ENCODE peak calls at places on chromosome 4, in nine cellular contexts. I, D, P, G, H, J, O, X and V are unnamed samples.

GRCh38 chr4:144721994-144722393 is 76.0 kb downstream of the HHIP start:
- DNase-seq in I (no peak), J (no peak), H (no peak), G (no peak), O (no peak), X (no peak), D (no peak), P (no peak), V (no peak)

GRCh38 chr4:103098331-103098730 is 1.3 kb downstream of the BDH2 start:
- DNase-seq in D (no peak), P (no peak), I (no peak), J (no peak), G (no peak), X (no peak), O (no peak), H (no peak), V (no peak)

GRCh38 chr4:76108467-76109181 is 34.1 kb downstream of the ART3 start:
- DNase-seq in I (no peak), O (peak), D (no peak), X (no peak), G (peak), P (no peak), J (no peak), H (no peak), V (peak)

GRCh38 chr4:17763931-17764330 is 17.5 kb downstream of the FAM184B start:
- DNase-seq in X (no peak), H (no peak), J (no peak), D (no peak), I (no peak), G (no peak), P (no peak), O (no peak), V (no peak)

GRCh38 chr4:20496078-20496477 is 204.2 kb upstream of the PACRGL start:
- DNase-seq in X (no peak), D (no peak), H (no peak), G (no peak), O (no peak), I (no peak), P (no peak), J (no peak), V (no peak)

GRCh38 chr4:1722551-1723071 is 1.3 kb downstream of the TACC3 start:
- DNase-seq in O (no peak), P (no peak), D (no peak), I (no peak), X (no peak), J (no peak), G (peak), H (no peak), V (no peak)

GRCh38 chr4:105182211-105182610 is 35.5 kb downstream of the TET2 start:
- DNase-seq in D (no peak), I (no peak), P (no peak), J (no peak), O (no peak), G (no peak), X (no peak), H (no peak), V (no peak)

GRCh38 chr4:137083571-137083970 is 448.7 kb downstream of the PCDH18 start:
- DNase-seq in D (no peak), O (no peak), H (no peak), I (no peak), P (no peak), J (no peak), X (no peak), G (no peak), V (no peak)

GRCh38 chr4:65589331-65589730 is 81.0 kb downstream of the EPHA5 start:
- DNase-seq in O (no peak), I (no peak), P (no peak), G (no peak), H (no peak), J (no peak), D (no peak), X (no peak), V (no peak)

GRCh38 chr4:39044947-39045734 is 12.9 kb upstream of the TMEM156 start:
- DNase-seq in H (peak), D (peak), O (no peak), J (no peak), G (peak), I (no peak), X (peak), P (no peak), V (peak)

GRCh38 chr4:3342182-3342854 is 49.5 kb downstream of the RGS12 start:
- DNase-seq in D (no peak), X (no peak), G (no peak), P (no peak), J (peak), O (peak), H (no peak), I (peak), V (no peak)

GRCh38 chr4:38002451-38003071 is 42.4 kb downstream of the PTTG2 start:
- DNase-seq in J (no peak), X (no peak), H (no peak), O (no peak), D (no peak), P (no peak), G (no peak), I (no peak), V (no peak)

GRCh38 chr4:28709821-28710330 is 1849.2 kb downstream of the STIM2 start:
- DNase-seq in J (no peak), H (no peak), X (no peak), D (no peak), O (no peak), P (no peak), G (no peak), I (no peak), V (no peak)

GRCh38 chr4:3389186-3389878 is 52.4 kb upstream of the HGFAC start:
- DNase-seq in O (no peak), J (no peak), P (no peak), H (no peak), D (no peak), G (no peak), X (no peak), I (no peak), V (no peak)

GRCh38 chr4:182695009-182695408 is 222.2 kb downstream of the DCTD start:
- DNase-seq in P (no peak), J (no peak), G (no peak), O (no peak), I (no peak), D (no peak), H (no peak), X (no peak), V (no peak)

GRCh38 chr4:99816611-99817309 is at the start of gene DAPP1:
- DNase-seq in D (peak), H (no peak), J (peak), O (no peak), P (peak), G (peak), I (peak), X (no peak), V (peak)

GRCh38 chr4:132227349-132228165 is 921.5 kb upstream of the PCDH10 start:
- DNase-seq in P (no peak), I (no peak), O (peak), D (peak), H (peak), J (no peak), G (peak), X (peak), V (peak)

GRCh38 chr4:170374770-170375169 is 285.0 kb upstream of the AADAT start:
- DNase-seq in H (no peak), X (peak), D (peak), G (peak), O (peak), I (no peak), P (no peak), J (no peak), V (peak)

GRCh38 chr4:177079327-177079726 is 230.3 kb upstream of the NEIL3 start:
- DNase-seq in P (no peak), H (no peak), G (peak), I (no peak), D (no peak), O (no peak), X (no peak), J (no peak), V (no peak)

GRCh38 chr4:103264905-103265304 is 66.8 kb upstream of the CENPE start:
- DNase-seq in J (no peak), P (no peak), O (no peak), X (no peak), I (no peak), H (no peak), D (no peak), G (no peak), V (no peak)

GRCh38 chr4:101347557-101348366 is 436 bp upstream of the PPP3CA start:
- DNase-seq in O (peak), P (peak), I (peak), X (peak), H (peak), G (peak), D (peak), J (peak), V (peak)
- TF ChIP-seq POLR2A in O (no peak), P (peak), I (no peak), X (no peak), H (peak), G (peak), D (peak), J (peak), V (peak)

GRCh38 chr4:78552398-78553396 is 1.1 kb downstream of the ANXA3 start:
- DNase-seq in X (no peak), O (peak), J (peak), H (peak), D (no peak), P (no peak), G (peak), I (no peak), V (no peak)
- TF ChIP-seq POLR2A in X (no peak), O (no peak), J (no peak), H (peak), D (no peak), P (no peak), G (no peak), I (no peak), V (no peak)

DNA sequence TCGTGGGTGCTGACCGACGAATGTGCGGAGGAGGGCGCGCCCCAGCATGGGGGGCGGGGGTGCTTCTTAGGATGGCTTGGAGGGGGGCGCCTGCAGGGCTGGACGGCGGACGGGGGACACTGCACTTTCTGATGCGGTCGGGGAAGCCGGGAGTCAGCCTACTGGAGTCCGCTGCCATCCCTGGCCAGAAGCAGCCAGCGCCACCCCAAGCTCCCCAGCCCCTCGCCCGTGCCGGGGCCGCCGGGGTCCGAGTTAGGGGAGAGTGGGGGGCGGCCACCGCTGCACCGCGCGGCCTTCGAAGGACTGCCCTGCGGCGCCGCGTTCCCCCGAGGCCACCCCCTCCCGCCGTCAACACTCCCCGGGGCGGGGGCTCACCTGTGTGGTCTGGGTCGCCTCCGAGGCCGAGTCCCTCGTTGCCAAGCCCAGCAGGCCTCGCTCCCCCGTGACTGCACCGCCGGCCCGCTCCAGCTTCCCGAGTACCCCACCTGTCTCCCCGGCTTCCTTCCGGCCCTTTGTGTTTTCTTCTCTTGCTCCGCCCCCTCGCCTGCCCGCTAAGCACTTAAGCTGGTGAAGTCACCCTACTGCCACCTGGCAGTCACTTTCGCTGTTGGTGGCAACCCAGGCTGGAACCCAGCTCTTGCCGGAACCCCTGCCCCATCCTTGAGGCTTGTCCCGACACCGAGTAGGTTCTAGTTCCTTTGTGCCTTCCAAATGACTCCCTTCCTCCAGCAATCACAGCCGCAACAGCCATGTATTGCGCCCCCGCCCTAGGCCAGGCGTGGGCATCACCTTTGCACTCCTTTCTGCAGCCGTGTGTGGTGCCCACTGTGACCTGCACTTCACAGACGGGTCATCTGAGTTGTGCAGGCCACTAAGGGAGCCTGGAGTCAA is at the start of gene OCIAD2:
- DNase-seq in I (peak), J (peak), G (peak), X (no peak), O (no peak), P (peak), D (peak), H (peak), V (peak)
- TF ChIP-seq POLR2A in I (no peak), J (no peak), G (no peak), X (no peak), O (no peak), P (no peak), D (peak), H (peak), V (peak)

DNA sequence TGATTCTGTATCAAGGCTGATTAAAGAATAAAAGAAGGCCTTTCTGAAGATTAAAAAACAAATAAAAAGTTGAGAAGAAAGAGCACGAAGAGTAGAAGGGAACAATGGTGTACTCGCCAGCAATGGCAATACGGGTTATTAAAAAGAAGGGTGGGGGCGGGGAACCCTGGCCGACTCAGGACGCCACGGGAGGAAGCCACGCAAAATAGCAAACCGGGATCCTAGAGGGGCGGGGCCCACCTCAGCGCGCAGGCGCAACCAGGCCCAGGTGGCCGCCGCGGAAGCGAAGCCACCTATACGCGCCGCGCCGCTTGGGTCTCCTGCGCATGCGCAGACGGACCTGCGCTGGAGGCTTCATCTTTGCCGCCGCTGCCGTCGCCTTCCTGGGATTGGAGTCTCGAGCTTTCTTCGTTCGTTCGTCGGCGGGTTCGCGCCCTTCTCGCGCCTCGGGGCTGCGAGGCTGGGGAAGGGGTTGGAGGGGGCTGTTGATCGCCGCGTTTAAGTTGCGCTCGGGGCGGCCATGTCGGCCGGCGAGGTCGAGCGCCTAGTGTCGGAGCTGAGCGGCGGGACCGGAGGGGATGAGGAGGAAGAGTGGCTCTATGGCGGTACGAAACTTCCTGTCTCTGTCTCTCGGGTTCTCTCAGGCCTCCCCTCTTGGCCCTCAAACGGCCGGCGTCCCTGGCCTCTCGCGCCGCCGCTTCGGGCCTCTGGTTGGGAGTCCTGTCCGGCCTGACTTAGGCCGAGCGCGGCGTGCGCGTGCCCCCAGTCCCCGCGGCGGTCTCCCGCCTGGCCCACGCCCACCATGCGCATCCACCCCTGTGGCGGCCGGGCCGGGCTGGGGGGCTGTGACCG is at the start of gene FIP1L1:
- DNase-seq in P (peak), O (peak), H (peak), J (peak), D (peak), I (peak), G (peak), X (peak), V (peak)
- TF ChIP-seq POLR2A in P (peak), O (peak), H (peak), J (peak), D (peak), I (no peak), G (peak), X (peak), V (peak)

GRCh38 chr4:158768577-158769174 is at the start of gene FNIP2:
- DNase-seq in G (peak), H (peak), P (peak), I (peak), J (peak), X (peak), D (peak), O (peak), V (peak)
- TF ChIP-seq POLR2A in G (no peak), H (peak), P (peak), I (no peak), J (no peak), X (peak), D (peak), O (peak), V (peak)

GRCh38 chr4:55345054-55345453 is 988 bp upstream of the SRD5A3 start:
- DNase-seq in P (no peak), J (no peak), H (no peak), X (no peak), D (no peak), O (peak), I (no peak), G (no peak), V (no peak)

GRCh38 chr4:55346851-55347255 is 811 bp downstream of the SRD5A3 start:
- DNase-seq in O (no peak), P (no peak), J (no peak), X (no peak), D (no peak), G (no peak), I (no peak), H (peak), V (no peak)

GRCh38 chr4:55347610-55348228 is 1.7 kb downstream of the SRD5A3 start:
- DNase-seq in P (no peak), H (no peak), I (no peak), X (no peak), J (no peak), G (peak), O (no peak), D (no peak), V (peak)

GRCh38 chr4:55348436-55348835 is 2.4 kb downstream of the SRD5A3 start:
- DNase-seq in O (no peak), J (no peak), P (no peak), G (no peak), X (no peak), I (no peak), D (no peak), H (no peak), V (peak)

DNA sequence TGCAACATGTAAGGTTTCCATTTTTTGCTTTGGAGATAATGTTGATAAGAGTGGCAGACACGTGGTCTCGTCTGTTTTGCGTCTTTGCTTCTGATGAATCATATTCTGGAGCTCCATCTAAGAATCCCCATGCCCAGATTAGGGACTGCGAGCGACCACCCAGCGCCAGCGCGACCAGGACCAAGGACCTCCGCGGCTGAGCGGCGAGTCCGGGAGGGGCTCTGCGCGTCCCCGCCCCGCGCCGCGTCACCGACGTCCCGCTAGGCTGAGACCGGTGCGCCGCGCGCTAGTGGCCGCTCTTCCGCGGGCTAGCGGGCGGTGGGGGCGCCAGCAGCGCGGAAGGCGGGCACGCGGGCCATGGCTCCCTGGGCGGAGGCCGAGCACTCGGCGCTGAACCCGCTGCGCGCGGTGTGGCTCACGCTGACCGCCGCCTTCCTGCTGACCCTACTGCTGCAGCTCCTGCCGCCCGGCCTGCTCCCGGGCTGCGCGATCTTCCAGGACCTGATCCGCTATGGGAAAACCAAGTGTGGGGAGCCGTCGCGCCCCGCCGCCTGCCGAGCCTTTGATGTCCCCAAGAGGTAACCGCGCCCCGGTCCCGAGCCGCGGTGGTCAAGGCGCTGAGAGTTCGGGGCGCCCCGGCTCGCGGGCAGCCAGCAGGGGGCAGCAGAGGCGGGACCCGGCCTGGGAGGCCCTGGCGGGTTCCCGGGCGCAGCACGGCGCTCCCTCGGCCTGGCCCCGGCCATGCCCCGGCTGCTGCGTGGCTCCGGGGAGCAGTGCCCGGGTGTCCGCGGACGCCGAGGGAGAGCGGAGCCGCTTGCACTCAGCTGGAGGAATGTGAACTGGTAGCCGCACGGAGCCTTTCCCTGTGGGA is at the start of gene SRD5A3:
- DNase-seq in P (peak), D (peak), I (peak), G (peak), X (peak), H (peak), O (peak), J (peak), V (peak)
- TF ChIP-seq POLR2A in P (peak), D (peak), I (no peak), G (peak), X (peak), H (peak), O (peak), J (no peak), V (peak)

DNA sequence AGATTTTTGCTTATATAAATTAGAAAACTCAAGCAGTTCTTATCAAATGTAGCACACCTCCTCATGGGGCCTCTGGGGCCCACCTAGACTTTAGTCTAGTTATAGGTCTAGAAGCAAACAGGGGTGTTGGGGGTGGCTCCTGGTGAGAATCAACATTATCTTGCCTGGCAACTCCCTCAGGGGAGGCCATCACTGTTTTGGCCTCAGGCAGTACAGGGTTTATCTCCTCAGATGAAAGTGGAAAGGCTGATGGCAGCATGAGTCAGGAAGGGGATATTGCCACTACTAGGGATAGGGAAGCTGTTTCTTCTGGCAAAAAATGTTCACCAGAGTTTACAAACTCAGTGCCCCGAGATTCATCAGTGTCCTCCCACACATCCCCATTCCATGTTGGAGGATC is 232.4 kb upstream of the BMP3 start:
- DNase-seq in J (no peak), I (no peak), O (no peak), P (no peak), H (no peak), X (no peak), G (no peak), D (no peak), V (no peak)
- TF ChIP-seq POLR2A in J (no peak), I (no peak), O (no peak), P (no peak), H (no peak), X (no peak), G (no peak), D (no peak), V (no peak)

GRCh38 chr4:140756292-140757219 is at the start of gene TBC1D9:
- DNase-seq in P (peak), I (peak), G (peak), D (peak), O (peak), H (peak), J (peak), X (no peak), V (peak)
- TF ChIP-seq POLR2A in P (peak), I (no peak), G (no peak), D (peak), O (peak), H (peak), J (peak), X (no peak), V (no peak)